ENCODE peak calls at places on chromosomes 16 and 17, in seven cellular contexts. I, M, W, Q, G, S and D are unnamed samples.

GRCh38 chr17:83064732-83065659 is 14.4 kb upstream of the METRNL start:
- DNase-seq in I (peak; percentile 27), M (no peak), W (no peak), Q (no peak), G (no peak), S (no peak), D (no peak)

GRCh38 chr16:86536621-86537020 is 18.4 kb downstream of the MTHFSD start:
- DNase-seq in I (no peak), M (no peak), W (no peak), Q (no peak), G (no peak), S (no peak), D (no peak)

GRCh38 chr17:77492446-77493237 is 351.9 kb downstream of the SEC14L1 start:
- DNase-seq in I (no peak), M (no peak), W (no peak), Q (no peak), G (no peak), S (no peak), D (no peak)

GRCh38 chr16:30927789-30928378 is 4.5 kb downstream of the FBXL19 start:
- DNase-seq in I (peak; percentile 96), M (peak; percentile 85), W (peak; percentile 97), Q (peak; percentile 22), G (peak; percentile 48), S (no peak), D (peak; percentile 25)

GRCh38 chr16:24526701-24527470 is 12.5 kb upstream of the RBBP6 start:
- DNase-seq in I (no peak), M (no peak), W (no peak), Q (no peak), G (no peak), S (no peak), D (no peak)

GRCh38 chr17:67559381-67559966 is 158.3 kb upstream of the NOL11 start:
- DNase-seq in I (peak; percentile 69), M (no peak), W (peak; percentile 54), Q (no peak), G (no peak), S (no peak), D (no peak)

GRCh38 chr17:81976332-81977210 is 858 bp upstream of the ASPSCR1 start:
- DNase-seq in I (peak; percentile 81), M (no peak), W (peak; percentile 70), Q (peak; percentile 18), G (no peak), S (peak; percentile 69), D (no peak)

GRCh38 chr17:77320501-77321256 is 179.9 kb downstream of the SEC14L1 start:
- DNase-seq in I (no peak), M (no peak), W (no peak), Q (peak; percentile 51), G (no peak), S (no peak), D (no peak)

GRCh38 chr16:67538666-67539101 is 10.1 kb downstream of the RIPOR1 start:
- DNase-seq in I (peak; percentile 43), M (no peak), W (peak; percentile 56), Q (peak; percentile 77), G (no peak), S (peak; percentile 61), D (peak; percentile 56)

DNA sequence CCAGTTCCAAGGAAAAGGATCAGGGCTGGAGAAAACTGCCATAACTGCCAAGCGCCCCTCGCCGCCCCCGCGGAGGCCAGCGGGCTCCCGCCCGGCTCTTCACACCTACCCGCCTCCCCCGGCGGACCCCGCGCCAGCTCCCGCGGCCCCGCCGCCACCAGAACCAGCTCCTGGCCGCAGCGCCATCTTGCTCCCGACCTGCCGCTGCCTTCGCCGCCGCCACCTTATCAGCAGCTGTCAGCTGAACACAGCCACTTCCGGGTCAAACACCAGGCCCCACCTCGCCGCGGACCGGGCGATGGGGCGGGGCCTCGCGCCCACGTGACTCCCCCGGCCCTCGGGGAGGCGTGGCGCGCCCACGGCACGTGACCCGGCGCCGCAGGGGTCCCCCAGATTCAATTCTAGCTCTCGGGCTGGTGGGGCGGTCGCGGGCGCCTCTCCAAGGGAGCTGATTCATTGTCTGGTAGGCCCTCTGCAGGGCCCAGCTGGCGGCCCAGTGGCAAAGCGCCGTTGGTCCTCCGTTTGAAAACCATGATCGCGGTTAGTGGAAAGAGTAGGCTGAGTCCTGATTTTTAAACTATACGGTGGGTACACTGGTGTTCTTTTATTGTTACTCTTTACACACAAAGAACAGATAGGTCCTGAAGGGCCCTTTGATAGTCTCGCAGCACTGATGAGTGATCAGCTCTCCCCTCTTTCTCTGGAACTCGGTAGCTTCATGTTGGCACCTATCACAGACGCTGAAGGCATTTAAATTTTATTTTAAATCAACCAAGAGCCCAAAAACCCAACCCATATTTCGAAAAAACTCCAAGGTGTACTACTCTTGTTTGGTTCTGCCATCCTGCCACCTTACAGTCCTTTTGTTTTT is at the start of gene SYNRG:
- DNase-seq in I (peak; percentile 99), M (peak; percentile 87), W (peak; percentile 98), Q (peak; percentile 97), G (peak; percentile 96), S (peak; percentile 93), D (peak; percentile 94)
- H2BK5ac ChIP-seq in I (no peak within 1 kb of the TSS), M (peak within 1 kb of the TSS; percentile 56), W (peak within 1 kb of the TSS; percentile 56), Q (peak within 1 kb of the TSS; percentile 98), G (peak within 1 kb of the TSS; percentile 87), S (peak within 1 kb of the TSS; percentile 95), D (peak within 1 kb of the TSS; percentile 93)

DNA sequence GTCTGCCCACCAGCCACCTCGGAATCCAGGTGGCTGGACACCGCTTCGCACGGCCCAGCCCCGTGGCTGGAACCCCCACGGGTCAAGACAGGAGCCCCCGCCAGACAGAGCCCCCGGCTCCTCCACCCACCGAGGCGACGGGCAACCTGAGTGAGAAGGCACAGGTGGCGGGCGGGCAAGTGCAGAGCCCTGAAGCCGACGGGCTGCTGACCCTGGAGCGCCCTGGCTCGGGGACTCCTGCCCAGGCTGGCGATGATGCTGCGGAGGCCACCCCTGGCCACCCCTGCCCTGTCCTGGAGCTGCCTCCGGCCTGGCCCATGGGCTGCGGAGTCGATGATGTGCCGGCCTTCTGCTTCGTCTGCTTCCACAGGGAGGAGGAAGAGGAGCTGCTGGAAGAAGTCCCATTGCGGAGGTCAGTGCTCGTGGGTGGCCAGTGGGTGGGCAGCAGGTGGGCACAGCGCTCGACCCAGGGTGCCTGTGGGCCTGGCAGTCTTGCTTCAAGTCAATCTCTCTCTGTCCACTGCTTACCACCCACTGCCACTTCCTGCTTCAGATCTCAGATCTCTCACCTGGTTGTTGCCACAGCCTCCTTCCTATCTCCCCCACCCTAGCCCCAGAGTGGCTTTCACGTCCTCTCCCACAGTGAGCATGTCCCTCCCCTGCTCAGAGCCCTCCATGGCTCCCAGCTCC is 33.1 kb upstream of the SBK1 start:
- DNase-seq in I (no peak), M (no peak), W (no peak), Q (no peak), G (no peak), S (no peak), D (no peak)
- H2BK5ac ChIP-seq in I (no peak overlapping the region), M (peak overlapping the region; percentile 60), W (no peak overlapping the region), Q (no peak overlapping the region), G (peak overlapping the region; percentile 83), S (no peak overlapping the region), D (no peak overlapping the region)

GRCh38 chr17:79043191-79043930 is 19.4 kb downstream of the C1QTNF1 start:
- DNase-seq in I (no peak), M (no peak), W (no peak), Q (no peak), G (no peak), S (no peak), D (no peak)
- H2BK5ac ChIP-seq in I (no peak overlapping the region), M (no peak overlapping the region), W (no peak overlapping the region), Q (no peak overlapping the region), G (no peak overlapping the region), S (no peak overlapping the region), D (no peak overlapping the region)

GRCh38 chr17:79374087-79374486 is 236.8 kb downstream of the RBFOX3 start:
- DNase-seq in I (no peak), M (no peak), W (no peak), Q (no peak), G (no peak), S (no peak), D (no peak)
- H2BK5ac ChIP-seq in I (no peak overlapping the region), M (no peak overlapping the region), W (no peak overlapping the region), Q (no peak overlapping the region), G (no peak overlapping the region), S (no peak overlapping the region), D (no peak overlapping the region)

DNA sequence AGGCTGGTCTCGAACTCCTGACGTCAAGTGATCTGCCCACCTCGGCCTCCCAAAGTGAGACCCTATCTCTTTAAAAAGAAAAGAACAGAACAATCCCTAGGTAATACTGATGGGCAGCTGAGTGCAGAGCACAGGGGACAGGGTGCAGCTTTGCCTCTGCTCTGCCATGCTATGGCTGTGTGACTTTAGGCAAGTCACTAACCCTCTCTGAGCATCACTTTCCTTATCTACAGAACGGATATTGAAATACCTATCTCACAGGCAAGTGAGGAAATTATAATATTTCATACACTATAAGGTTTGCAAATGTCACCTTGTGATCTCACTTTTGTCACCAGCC is 4.1 kb downstream of the CASKIN2 start:
- DNase-seq in I (no peak), M (no peak), W (no peak), Q (no peak), G (no peak), S (no peak), D (no peak)
- H2BK5ac ChIP-seq in I (no peak overlapping the region), M (no peak overlapping the region), W (no peak overlapping the region), Q (no peak overlapping the region), G (no peak overlapping the region), S (no peak overlapping the region), D (no peak overlapping the region)

GRCh38 chr17:16507918-16508533 is 16.0 kb upstream of the LRRC75A start:
- DNase-seq in I (no peak), M (no peak), W (no peak), Q (no peak), G (no peak), S (no peak), D (peak; percentile 17)

GRCh38 chr17:16512011-16512410 is 20.0 kb upstream of the LRRC75A start:
- DNase-seq in I (peak; percentile 51), M (no peak), W (peak; percentile 59), Q (no peak), G (no peak), S (no peak), D (no peak)

GRCh38 chr17:16511515-16511914 is 19.5 kb upstream of the LRRC75A start:
- DNase-seq in I (no peak), M (no peak), W (no peak), Q (no peak), G (no peak), S (no peak), D (no peak)

GRCh38 chr17:16504974-16505373 is 13.0 kb upstream of the LRRC75A start:
- DNase-seq in I (no peak), M (no peak), W (no peak), Q (no peak), G (no peak), S (no peak), D (no peak)

GRCh38 chr17:16506188-16506587 is 14.2 kb upstream of the LRRC75A start:
- DNase-seq in I (no peak), M (no peak), W (no peak), Q (no peak), G (no peak), S (no peak), D (no peak)
- H2BK5ac ChIP-seq in I (no peak overlapping the region), M (no peak overlapping the region), W (no peak overlapping the region), Q (no peak overlapping the region), G (no peak overlapping the region), S (no peak overlapping the region), D (no peak overlapping the region)

GRCh38 chr17:42127414-42127813 is 4.8 kb downstream of the HSPB9 start:
- DNase-seq in I (no peak), M (no peak), W (no peak), Q (no peak), G (no peak), S (no peak), D (no peak)
- H2BK5ac ChIP-seq in I (no peak overlapping the region), M (no peak overlapping the region), W (no peak overlapping the region), Q (no peak overlapping the region), G (no peak overlapping the region), S (no peak overlapping the region), D (no peak overlapping the region)